ENCODE peak calls at places on chromosome 17, in seven cellular contexts. One of them, this sample, is unnamed.

GRCh38 chr17:76121932-76122383 is 18.4 kb upstream of the EXOC7 start:
- DNase-seq in neural progenitor cell: no peak
- DNase-seq in HCT116: no peak
- DNase-seq in astrocyte: no peak
- DNase-seq in HepG2: no peak
- DNase-seq in fibroblast of lung: peak
- DNase-seq in adipocyte: no peak
- DNase-seq in this sample: no peak

GRCh38 chr17:292016-292415 is 60.6 kb downstream of the RPH3AL start:
- DNase-seq in adipocyte: no peak
- DNase-seq in HepG2: no peak
- DNase-seq in HCT116: no peak
- DNase-seq in astrocyte: no peak
- DNase-seq in neural progenitor cell: no peak
- DNase-seq in fibroblast of lung: no peak
- DNase-seq in this sample: no peak

GRCh38 chr17:9755083-9755482 is 36.3 kb downstream of the DHRS7C start:
- DNase-seq in HepG2: no peak
- DNase-seq in adipocyte: no peak
- DNase-seq in neural progenitor cell: no peak
- DNase-seq in astrocyte: peak
- DNase-seq in HCT116: no peak
- DNase-seq in fibroblast of lung: peak
- DNase-seq in this sample: no peak

GRCh38 chr17:7583253-7584109 is at the start of gene MPDU1:
- DNase-seq in HCT116: peak
- DNase-seq in neural progenitor cell: peak
- DNase-seq in HepG2: peak
- DNase-seq in astrocyte: peak
- DNase-seq in fibroblast of lung: peak
- DNase-seq in adipocyte: peak
- DNase-seq in this sample: peak

GRCh38 chr17:43840814-43841213 is 6.2 kb upstream of the CD300LG start:
- DNase-seq in adipocyte: no peak
- DNase-seq in neural progenitor cell: peak
- DNase-seq in HCT116: no peak
- DNase-seq in fibroblast of lung: no peak
- DNase-seq in astrocyte: no peak
- DNase-seq in HepG2: peak
- DNase-seq in this sample: no peak

GRCh38 chr17:5583426-5584382 is 605 bp downstream of the NLRP1 start:
- DNase-seq in astrocyte: no peak
- DNase-seq in HCT116: no peak
- DNase-seq in HepG2: no peak
- DNase-seq in neural progenitor cell: no peak
- DNase-seq in fibroblast of lung: no peak
- DNase-seq in adipocyte: no peak
- DNase-seq in this sample: peak

GRCh38 chr17:29107933-29108805 is 65.2 kb downstream of the PIPOX start:
- DNase-seq in fibroblast of lung: peak
- DNase-seq in HCT116: peak
- DNase-seq in adipocyte: no peak
- DNase-seq in HepG2: peak
- DNase-seq in neural progenitor cell: no peak
- DNase-seq in astrocyte: no peak
- DNase-seq in this sample: no peak

GRCh38 chr17:82648761-82649474 is 674 bp upstream of the WDR45B start:
- DNase-seq in adipocyte: no peak
- DNase-seq in fibroblast of lung: no peak
- DNase-seq in neural progenitor cell: peak
- DNase-seq in HepG2: no peak
- DNase-seq in astrocyte: no peak
- DNase-seq in HCT116: no peak
- DNase-seq in this sample: no peak

GRCh38 chr17:72119963-72120877 is 600 bp upstream of the SOX9 start:
- DNase-seq in neural progenitor cell: peak
- DNase-seq in astrocyte: peak
- DNase-seq in fibroblast of lung: peak
- DNase-seq in HCT116: peak
- DNase-seq in adipocyte: peak
- DNase-seq in HepG2: peak
- DNase-seq in this sample: peak

GRCh38 chr17:16214190-16215001 is 938 bp downstream of the NCOR1 start:
- DNase-seq in fibroblast of lung: peak
- DNase-seq in adipocyte: peak
- DNase-seq in HCT116: no peak
- DNase-seq in astrocyte: no peak
- DNase-seq in HepG2: no peak
- DNase-seq in neural progenitor cell: peak
- DNase-seq in this sample: no peak

GRCh38 chr17:29243792-29244191 is 2.9 kb upstream of the CRYBA1 start:
- DNase-seq in astrocyte: no peak
- DNase-seq in fibroblast of lung: peak
- DNase-seq in HCT116: no peak
- DNase-seq in HepG2: peak
- DNase-seq in adipocyte: peak
- DNase-seq in neural progenitor cell: peak
- DNase-seq in this sample: peak

GRCh38 chr17:68612228-68612922 is 11.2 kb upstream of the FAM20A start:
- DNase-seq in HCT116: no peak
- DNase-seq in fibroblast of lung: no peak
- DNase-seq in adipocyte: no peak
- DNase-seq in astrocyte: no peak
- DNase-seq in HepG2: no peak
- DNase-seq in neural progenitor cell: no peak
- DNase-seq in this sample: no peak

GRCh38 chr17:9330903-9331272 is 244.7 kb downstream of the STX8 start:
- DNase-seq in HCT116: no peak
- DNase-seq in adipocyte: no peak
- DNase-seq in astrocyte: no peak
- DNase-seq in neural progenitor cell: peak
- DNase-seq in HepG2: no peak
- DNase-seq in fibroblast of lung: no peak
- DNase-seq in this sample: no peak

GRCh38 chr17:53659181-53659580 is 163.5 kb upstream of the KIF2B start:
- DNase-seq in adipocyte: no peak
- DNase-seq in HepG2: no peak
- DNase-seq in fibroblast of lung: no peak
- DNase-seq in HCT116: no peak
- DNase-seq in neural progenitor cell: no peak
- DNase-seq in astrocyte: no peak
- DNase-seq in this sample: no peak

GRCh38 chr17:4772235-4772613 is 538 bp downstream of the TM4SF5 start:
- DNase-seq in HepG2: no peak
- DNase-seq in neural progenitor cell: no peak
- DNase-seq in astrocyte: no peak
- DNase-seq in HCT116: no peak
- DNase-seq in fibroblast of lung: no peak
- DNase-seq in adipocyte: no peak
- DNase-seq in this sample: no peak

GRCh38 chr17:76570877-76571471 is 14.7 kb downstream of the ST6GALNAC2 start:
- DNase-seq in fibroblast of lung: no peak
- DNase-seq in astrocyte: no peak
- DNase-seq in HCT116: no peak
- DNase-seq in neural progenitor cell: no peak
- DNase-seq in adipocyte: no peak
- DNase-seq in HepG2: peak
- DNase-seq in this sample: no peak

GRCh38 chr17:79991924-79992656 is 43.6 kb downstream of the TBC1D16 start:
- DNase-seq in neural progenitor cell: peak
- DNase-seq in HCT116: no peak
- DNase-seq in adipocyte: peak
- DNase-seq in fibroblast of lung: no peak
- DNase-seq in HepG2: peak
- DNase-seq in astrocyte: no peak
- DNase-seq in this sample: no peak

GRCh38 chr17:79187186-79187585 is 112.6 kb downstream of the ENGASE start:
- DNase-seq in fibroblast of lung: no peak
- DNase-seq in HepG2: no peak
- DNase-seq in adipocyte: no peak
- DNase-seq in neural progenitor cell: no peak
- DNase-seq in astrocyte: no peak
- DNase-seq in HCT116: no peak
- DNase-seq in this sample: no peak

GRCh38 chr17:57281887-57282653 is 25.7 kb downstream of the MSI2 start:
- DNase-seq in HepG2: no peak
- DNase-seq in fibroblast of lung: no peak
- DNase-seq in adipocyte: no peak
- DNase-seq in astrocyte: no peak
- DNase-seq in neural progenitor cell: no peak
- DNase-seq in HCT116: no peak
- DNase-seq in this sample: no peak

GRCh38 chr17:78128616-78129384 is at the start of gene TMC6:
- DNase-seq in HCT116: peak
- DNase-seq in neural progenitor cell: peak
- DNase-seq in fibroblast of lung: no peak
- DNase-seq in HepG2: peak
- DNase-seq in astrocyte: no peak
- DNase-seq in adipocyte: peak
- DNase-seq in this sample: peak

GRCh38 chr17:74159226-74159840 is 44.1 kb upstream of the RPL38 start:
- DNase-seq in neural progenitor cell: no peak
- DNase-seq in HCT116: no peak
- DNase-seq in fibroblast of lung: no peak
- DNase-seq in astrocyte: no peak
- DNase-seq in adipocyte: no peak
- DNase-seq in HepG2: no peak
- DNase-seq in this sample: no peak

GRCh38 chr17:49984776-49985175 is 10.2 kb downstream of the DLX3 start:
- DNase-seq in fibroblast of lung: no peak
- DNase-seq in neural progenitor cell: no peak
- DNase-seq in astrocyte: no peak
- DNase-seq in HCT116: no peak
- DNase-seq in adipocyte: no peak
- DNase-seq in HepG2: no peak
- DNase-seq in this sample: no peak

GRCh38 chr17:59761385-59762021 is 54.0 kb downstream of the VMP1 start:
- DNase-seq in fibroblast of lung: peak
- DNase-seq in adipocyte: peak
- DNase-seq in HCT116: no peak
- DNase-seq in neural progenitor cell: peak
- DNase-seq in astrocyte: peak
- DNase-seq in HepG2: peak
- DNase-seq in this sample: peak

GRCh38 chr17:56009795-56010715 is 143.2 kb upstream of the ANKFN1 start:
- DNase-seq in astrocyte: no peak
- DNase-seq in HCT116: no peak
- DNase-seq in HepG2: no peak
- DNase-seq in adipocyte: peak
- DNase-seq in neural progenitor cell: peak
- DNase-seq in fibroblast of lung: no peak
- DNase-seq in this sample: peak
- H3K9ac ChIP-seq in astrocyte: no peak
- H3K9ac ChIP-seq in HCT116: no peak
- H3K9ac ChIP-seq in HepG2: no peak
- H3K9ac ChIP-seq in adipocyte: no peak
- H3K9ac ChIP-seq in neural progenitor cell: no peak
- H3K9ac ChIP-seq in fibroblast of lung: no peak
- H3K9ac ChIP-seq in this sample: no peak

GRCh38 chr17:13024033-13024432 is 6.2 kb upstream of the ELAC2 start:
- DNase-seq in neural progenitor cell: no peak
- DNase-seq in astrocyte: no peak
- DNase-seq in HepG2: no peak
- DNase-seq in HCT116: no peak
- DNase-seq in adipocyte: no peak
- DNase-seq in fibroblast of lung: no peak
- DNase-seq in this sample: no peak
- H3K9ac ChIP-seq in neural progenitor cell: no peak
- H3K9ac ChIP-seq in astrocyte: no peak
- H3K9ac ChIP-seq in HepG2: no peak
- H3K9ac ChIP-seq in HCT116: no peak
- H3K9ac ChIP-seq in adipocyte: no peak
- H3K9ac ChIP-seq in fibroblast of lung: no peak
- H3K9ac ChIP-seq in this sample: no peak

GRCh38 chr17:44970136-44970737 is 2.1 kb upstream of the C1QL1 start:
- DNase-seq in fibroblast of lung: peak
- DNase-seq in astrocyte: peak
- DNase-seq in HepG2: no peak
- DNase-seq in neural progenitor cell: peak
- DNase-seq in adipocyte: peak
- DNase-seq in HCT116: no peak
- DNase-seq in this sample: peak
- H3K9ac ChIP-seq in fibroblast of lung: no peak
- H3K9ac ChIP-seq in astrocyte: peak
- H3K9ac ChIP-seq in HepG2: peak
- H3K9ac ChIP-seq in neural progenitor cell: no peak
- H3K9ac ChIP-seq in adipocyte: peak
- H3K9ac ChIP-seq in HCT116: no peak
- H3K9ac ChIP-seq in this sample: no peak

GRCh38 chr17:66423436-66423922 is 121.1 kb downstream of the PRKCA start:
- DNase-seq in fibroblast of lung: peak
- DNase-seq in neural progenitor cell: no peak
- DNase-seq in adipocyte: no peak
- DNase-seq in HCT116: no peak
- DNase-seq in HepG2: no peak
- DNase-seq in astrocyte: peak
- DNase-seq in this sample: no peak
- H3K9ac ChIP-seq in fibroblast of lung: no peak
- H3K9ac ChIP-seq in neural progenitor cell: no peak
- H3K9ac ChIP-seq in adipocyte: no peak
- H3K9ac ChIP-seq in HCT116: no peak
- H3K9ac ChIP-seq in HepG2: no peak
- H3K9ac ChIP-seq in astrocyte: no peak
- H3K9ac ChIP-seq in this sample: no peak